ENCODE peak calls at places on chromosomes 6 and 20, in five cellular contexts. P, O, K, I and R are unnamed samples.

GRCh38 chr6:37980222-37980595 is 160.7 kb downstream of the ZFAND3 start:
- DNase-seq in P (no peak), O (no peak), I (no peak), K (no peak), R (no peak)

GRCh38 chr20:39899881-39900280 is 789.2 kb downstream of the MAFB start:
- DNase-seq in P (no peak), K (no peak), O (no peak), I (no peak), R (no peak)

GRCh38 chr6:97437087-97437486 is 154.1 kb upstream of the MMS22L start:
- DNase-seq in I (peak), P (peak), O (no peak), K (peak), R (peak)

GRCh38 chr6:137705166-137706064 is 161.6 kb upstream of the TNFAIP3 start:
- DNase-seq in K (peak), I (peak), O (peak), P (peak), R (peak)

GRCh38 chr20:57440678-57441509 is 49.7 kb downstream of the RBM38 start:
- DNase-seq in K (no peak), P (no peak), I (peak), O (no peak), R (peak)

GRCh38 chr20:52998268-52998667 is 26.1 kb downstream of the TSHZ2 start:
- DNase-seq in I (no peak), O (no peak), K (no peak), P (no peak), R (no peak)

GRCh38 chr20:8443464-8444072 is 311.5 kb downstream of the PLCB1 start:
- DNase-seq in K (peak), I (no peak), O (no peak), P (no peak), R (no peak)

GRCh38 chr6:76516924-76517323 is 444.5 kb upstream of the IMPG1 start:
- DNase-seq in O (no peak), K (no peak), P (no peak), I (no peak), R (no peak)

GRCh38 chr6:100881707-100882040 is 545 bp upstream of the ASCC3 start:
- DNase-seq in O (no peak), K (peak), P (peak), I (peak), R (peak)

GRCh38 chr6:75747371-75747984 is 1.6 kb upstream of the MYO6 start:
- DNase-seq in P (no peak), O (no peak), I (no peak), K (no peak), R (peak)

GRCh38 chr20:50788045-50788867 is 6.6 kb upstream of the BCAS4 start:
- DNase-seq in P (no peak), K (peak), O (no peak), I (peak), R (peak)

GRCh38 chr6:47057830-47058540 is 15.9 kb upstream of the ADGRF1 start:
- DNase-seq in I (no peak), K (no peak), O (no peak), P (no peak), R (no peak)

GRCh38 chr6:20117474-20117873 is 94.8 kb downstream of the MBOAT1 start:
- DNase-seq in K (peak), O (no peak), P (no peak), I (no peak), R (no peak)

GRCh38 chr6:4533576-4533975 is 242.6 kb upstream of the CDYL start:
- DNase-seq in K (no peak), O (no peak), I (no peak), P (no peak), R (no peak)

GRCh38 chr20:36969478-36970186 is 18.1 kb upstream of the SAMHD1 start:
- DNase-seq in P (no peak), O (peak), I (no peak), K (no peak), R (no peak)